ENCODE peak calls at places on chromosome 6, in eight cellular contexts. One of them, this sample, is unnamed.

GRCh38 chr6:123810948-123811347 is 7.3 kb downstream of the NKAIN2 start:
- DNase-seq in neural progenitor cell: no peak
- DNase-seq in small intestine: no peak
- DNase-seq in CD8-positive, alpha-beta memory T cell: no peak
- DNase-seq in left ventricle myocardium inferior: no peak
- DNase-seq in keratinocyte: no peak
- DNase-seq in tibial artery: no peak
- DNase-seq in heart left ventricle: no peak
- DNase-seq in this sample: no peak

GRCh38 chr6:72616406-72617015 is 5.4 kb upstream of the KCNQ5 start:
- DNase-seq in neural progenitor cell: peak; percentile 44
- DNase-seq in small intestine: peak; percentile 5
- DNase-seq in CD8-positive, alpha-beta memory T cell: peak; percentile 35
- DNase-seq in left ventricle myocardium inferior: no peak
- DNase-seq in keratinocyte: no peak
- DNase-seq in tibial artery: no peak
- DNase-seq in heart left ventricle: no peak
- DNase-seq in this sample: no peak

GRCh38 chr6:4593891-4594445 is 182.2 kb upstream of the CDYL start:
- DNase-seq in neural progenitor cell: no peak
- DNase-seq in small intestine: no peak
- DNase-seq in CD8-positive, alpha-beta memory T cell: no peak
- DNase-seq in left ventricle myocardium inferior: no peak
- DNase-seq in keratinocyte: no peak
- DNase-seq in tibial artery: no peak
- DNase-seq in heart left ventricle: no peak
- DNase-seq in this sample: no peak

GRCh38 chr6:82862543-82862942 is 203.1 kb downstream of the UBE3D start:
- DNase-seq in neural progenitor cell: no peak
- DNase-seq in small intestine: no peak
- DNase-seq in CD8-positive, alpha-beta memory T cell: no peak
- DNase-seq in left ventricle myocardium inferior: no peak
- DNase-seq in keratinocyte: no peak
- DNase-seq in tibial artery: no peak
- DNase-seq in heart left ventricle: no peak
- DNase-seq in this sample: no peak

GRCh38 chr6:139540276-139540675 is 165.8 kb upstream of the CITED2 start:
- DNase-seq in neural progenitor cell: no peak
- DNase-seq in small intestine: peak; percentile 41
- DNase-seq in CD8-positive, alpha-beta memory T cell: peak; percentile 25
- DNase-seq in left ventricle myocardium inferior: no peak
- DNase-seq in keratinocyte: no peak
- DNase-seq in tibial artery: no peak
- DNase-seq in heart left ventricle: no peak
- DNase-seq in this sample: no peak

GRCh38 chr6:88612631-88613030 is 350.8 kb downstream of the RNGTT start:
- DNase-seq in neural progenitor cell: no peak
- DNase-seq in small intestine: no peak
- DNase-seq in CD8-positive, alpha-beta memory T cell: no peak
- DNase-seq in left ventricle myocardium inferior: no peak
- DNase-seq in keratinocyte: no peak
- DNase-seq in tibial artery: no peak
- DNase-seq in heart left ventricle: no peak
- DNase-seq in this sample: no peak

GRCh38 chr6:14786455-14786854 is 459.4 kb upstream of the JARID2 start:
- DNase-seq in neural progenitor cell: no peak
- DNase-seq in small intestine: no peak
- DNase-seq in CD8-positive, alpha-beta memory T cell: no peak
- DNase-seq in left ventricle myocardium inferior: no peak
- DNase-seq in keratinocyte: no peak
- DNase-seq in tibial artery: no peak
- DNase-seq in heart left ventricle: no peak
- DNase-seq in this sample: no peak

GRCh38 chr6:2630362-2630761 is 120.4 kb downstream of the MYLK4 start:
- DNase-seq in neural progenitor cell: no peak
- DNase-seq in small intestine: no peak
- DNase-seq in CD8-positive, alpha-beta memory T cell: no peak
- DNase-seq in left ventricle myocardium inferior: no peak
- DNase-seq in keratinocyte: peak; percentile 71
- DNase-seq in tibial artery: peak; percentile 92
- DNase-seq in heart left ventricle: peak; percentile 28
- DNase-seq in this sample: peak; percentile 89

GRCh38 chr6:44942201-44942600 is 385.9 kb upstream of the RUNX2 start:
- DNase-seq in neural progenitor cell: no peak
- DNase-seq in small intestine: no peak
- DNase-seq in CD8-positive, alpha-beta memory T cell: no peak
- DNase-seq in left ventricle myocardium inferior: no peak
- DNase-seq in keratinocyte: no peak
- DNase-seq in tibial artery: no peak
- DNase-seq in heart left ventricle: no peak
- DNase-seq in this sample: no peak

GRCh38 chr6:105648276-105648675 is 245.4 kb upstream of the PREP start:
- DNase-seq in neural progenitor cell: peak; percentile 27
- DNase-seq in small intestine: peak; percentile 20
- DNase-seq in CD8-positive, alpha-beta memory T cell: no peak
- DNase-seq in left ventricle myocardium inferior: no peak
- DNase-seq in keratinocyte: no peak
- DNase-seq in tibial artery: no peak
- DNase-seq in heart left ventricle: no peak
- DNase-seq in this sample: no peak

GRCh38 chr6:125116710-125117109 is 36.9 kb upstream of the TPD52L1 start:
- DNase-seq in neural progenitor cell: no peak
- DNase-seq in small intestine: no peak
- DNase-seq in CD8-positive, alpha-beta memory T cell: no peak
- DNase-seq in left ventricle myocardium inferior: no peak
- DNase-seq in keratinocyte: no peak
- DNase-seq in tibial artery: no peak
- DNase-seq in heart left ventricle: no peak
- DNase-seq in this sample: no peak

GRCh38 chr6:62086047-62086446 is 200.0 kb downstream of the KHDRBS2 start:
- DNase-seq in neural progenitor cell: no peak
- DNase-seq in small intestine: no peak
- DNase-seq in CD8-positive, alpha-beta memory T cell: no peak
- DNase-seq in left ventricle myocardium inferior: no peak
- DNase-seq in keratinocyte: no peak
- DNase-seq in tibial artery: no peak
- DNase-seq in heart left ventricle: no peak
- DNase-seq in this sample: no peak

GRCh38 chr6:71733970-71734899 is 152.1 kb upstream of the RIMS1 start:
- DNase-seq in neural progenitor cell: no peak
- DNase-seq in small intestine: no peak
- DNase-seq in CD8-positive, alpha-beta memory T cell: no peak
- DNase-seq in left ventricle myocardium inferior: no peak
- DNase-seq in keratinocyte: no peak
- DNase-seq in tibial artery: no peak
- DNase-seq in heart left ventricle: no peak
- DNase-seq in this sample: no peak

GRCh38 chr6:53906842-53907241 is 112.0 kb downstream of the LRRC1 start:
- DNase-seq in neural progenitor cell: no peak
- DNase-seq in small intestine: no peak
- DNase-seq in CD8-positive, alpha-beta memory T cell: no peak
- DNase-seq in left ventricle myocardium inferior: no peak
- DNase-seq in keratinocyte: no peak
- DNase-seq in tibial artery: no peak
- DNase-seq in heart left ventricle: no peak
- DNase-seq in this sample: peak; percentile 53

GRCh38 chr6:89950879-89951391 is 56.7 kb downstream of the GJA10 start:
- DNase-seq in neural progenitor cell: no peak
- DNase-seq in small intestine: no peak
- DNase-seq in CD8-positive, alpha-beta memory T cell: no peak
- DNase-seq in left ventricle myocardium inferior: no peak
- DNase-seq in keratinocyte: peak; percentile 41
- DNase-seq in tibial artery: no peak
- DNase-seq in heart left ventricle: no peak
- DNase-seq in this sample: no peak

GRCh38 chr6:2853766-2854393 is 12.2 kb upstream of the SERPINB1 start:
- DNase-seq in neural progenitor cell: peak; percentile 31
- DNase-seq in small intestine: peak; percentile 67
- DNase-seq in CD8-positive, alpha-beta memory T cell: peak; percentile 37
- DNase-seq in left ventricle myocardium inferior: no peak
- DNase-seq in keratinocyte: no peak
- DNase-seq in tibial artery: no peak
- DNase-seq in heart left ventricle: no peak
- DNase-seq in this sample: peak; percentile 73

GRCh38 chr6:91911945-91912344 is 1325.1 kb upstream of the MAP3K7 start:
- DNase-seq in neural progenitor cell: no peak
- DNase-seq in small intestine: no peak
- DNase-seq in CD8-positive, alpha-beta memory T cell: no peak
- DNase-seq in left ventricle myocardium inferior: no peak
- DNase-seq in keratinocyte: no peak
- DNase-seq in tibial artery: no peak
- DNase-seq in heart left ventricle: no peak
- DNase-seq in this sample: no peak

DNA sequence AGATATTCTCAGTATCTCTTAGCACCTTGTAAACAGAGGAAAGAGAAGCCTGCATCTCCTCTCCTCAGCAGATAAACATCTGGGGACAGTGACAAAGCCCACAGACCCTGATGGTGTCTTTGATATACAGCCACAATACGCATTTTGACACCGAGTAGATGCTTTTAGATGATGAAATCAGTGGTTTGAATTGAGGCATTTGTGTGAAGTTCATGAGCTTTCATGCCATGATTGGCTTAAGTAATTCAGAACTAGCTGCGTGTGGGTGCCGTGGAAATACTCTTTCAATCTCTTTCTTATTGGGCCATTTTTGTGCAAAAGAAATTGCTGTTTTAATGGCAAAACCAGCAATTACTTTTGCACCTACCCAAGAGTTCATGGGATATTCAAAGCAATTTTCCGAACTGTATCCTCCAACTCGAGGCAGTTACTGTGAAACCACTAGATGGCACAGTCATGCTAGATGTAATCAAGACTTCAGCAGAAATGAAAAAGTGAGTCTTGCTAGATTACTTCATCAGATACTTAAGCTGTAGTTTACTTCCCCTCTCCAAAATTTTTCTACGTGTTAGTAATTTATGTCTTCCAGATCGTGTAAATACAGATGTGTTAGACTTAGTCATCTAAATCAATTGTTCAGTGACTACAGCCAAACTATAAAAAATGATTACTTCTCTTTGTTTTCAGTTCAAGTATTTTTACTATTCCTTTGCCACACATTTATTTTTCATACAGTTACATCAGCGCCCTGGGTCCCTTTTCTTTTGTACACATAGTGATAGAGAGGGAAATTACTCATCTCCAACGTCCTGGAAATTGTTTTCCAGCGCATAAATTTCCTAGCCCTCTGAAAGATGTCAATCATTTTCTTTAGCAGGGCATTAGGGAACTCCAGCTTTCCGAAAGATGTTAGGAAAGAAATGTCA is 49.4 kb downstream of the IYD start:
- DNase-seq in neural progenitor cell: peak; percentile 73
- DNase-seq in small intestine: peak; percentile 84
- DNase-seq in CD8-positive, alpha-beta memory T cell: peak; percentile 19
- DNase-seq in left ventricle myocardium inferior: no peak
- DNase-seq in keratinocyte: peak; percentile 48
- DNase-seq in tibial artery: no peak
- DNase-seq in heart left ventricle: peak; percentile 42
- DNase-seq in this sample: no peak
- H3K4me3 ChIP-seq in neural progenitor cell: no peak overlapping the region
- H3K4me3 ChIP-seq in small intestine: peak overlapping the region; percentile 26
- H3K4me3 ChIP-seq in CD8-positive, alpha-beta memory T cell: peak overlapping the region; percentile 53
- H3K4me3 ChIP-seq in left ventricle myocardium inferior: peak overlapping the region; percentile 62
- H3K4me3 ChIP-seq in keratinocyte: no peak overlapping the region
- H3K4me3 ChIP-seq in tibial artery: peak overlapping the region; percentile 53
- H3K4me3 ChIP-seq in heart left ventricle: peak overlapping the region; percentile 41
- H3K4me3 ChIP-seq in this sample: peak overlapping the region; percentile 51

GRCh38 chr6:36136551-36136950 is 6.2 kb downstream of the MAPK13 start:
- DNase-seq in neural progenitor cell: no peak
- DNase-seq in small intestine: no peak
- DNase-seq in CD8-positive, alpha-beta memory T cell: no peak
- DNase-seq in left ventricle myocardium inferior: no peak
- DNase-seq in keratinocyte: no peak
- DNase-seq in tibial artery: no peak
- DNase-seq in heart left ventricle: no peak
- DNase-seq in this sample: no peak

GRCh38 chr6:36138667-36139066 is 8.4 kb downstream of the MAPK13 start:
- DNase-seq in neural progenitor cell: no peak
- DNase-seq in small intestine: no peak
- DNase-seq in CD8-positive, alpha-beta memory T cell: no peak
- DNase-seq in left ventricle myocardium inferior: no peak
- DNase-seq in keratinocyte: no peak
- DNase-seq in tibial artery: no peak
- DNase-seq in heart left ventricle: no peak
- DNase-seq in this sample: no peak

GRCh38 chr6:36133912-36134311 is 3.6 kb downstream of the MAPK13 start:
- DNase-seq in neural progenitor cell: no peak
- DNase-seq in small intestine: no peak
- DNase-seq in CD8-positive, alpha-beta memory T cell: no peak
- DNase-seq in left ventricle myocardium inferior: no peak
- DNase-seq in keratinocyte: no peak
- DNase-seq in tibial artery: no peak
- DNase-seq in heart left ventricle: no peak
- DNase-seq in this sample: no peak

GRCh38 chr6:36135053-36135731 is 4.9 kb downstream of the MAPK13 start:
- DNase-seq in neural progenitor cell: no peak
- DNase-seq in small intestine: no peak
- DNase-seq in CD8-positive, alpha-beta memory T cell: no peak
- DNase-seq in left ventricle myocardium inferior: no peak
- DNase-seq in keratinocyte: no peak
- DNase-seq in tibial artery: no peak
- DNase-seq in heart left ventricle: no peak
- DNase-seq in this sample: no peak

GRCh38 chr6:36136034-36136433 is 5.7 kb downstream of the MAPK13 start:
- DNase-seq in neural progenitor cell: no peak
- DNase-seq in small intestine: no peak
- DNase-seq in CD8-positive, alpha-beta memory T cell: no peak
- DNase-seq in left ventricle myocardium inferior: no peak
- DNase-seq in keratinocyte: no peak
- DNase-seq in tibial artery: no peak
- DNase-seq in heart left ventricle: no peak
- DNase-seq in this sample: no peak
- H3K4me1 ChIP-seq in neural progenitor cell: peaks cover 13% of the 10 kb centered on the region
- H3K4me1 ChIP-seq in small intestine: no peaks in the 10 kb centered on the region
- H3K4me1 ChIP-seq in CD8-positive, alpha-beta memory T cell: peaks cover 29% of the 10 kb centered on the region
- H3K4me1 ChIP-seq in left ventricle myocardium inferior: peaks cover 20% of the 10 kb centered on the region
- H3K4me1 ChIP-seq in keratinocyte: peaks cover 18% of the 10 kb centered on the region
- H3K4me1 ChIP-seq in tibial artery: peaks cover 3% of the 10 kb centered on the region
- H3K4me1 ChIP-seq in heart left ventricle: no peaks in the 10 kb centered on the region
- H3K4me1 ChIP-seq in this sample: no peaks in the 10 kb centered on the region

DNA sequence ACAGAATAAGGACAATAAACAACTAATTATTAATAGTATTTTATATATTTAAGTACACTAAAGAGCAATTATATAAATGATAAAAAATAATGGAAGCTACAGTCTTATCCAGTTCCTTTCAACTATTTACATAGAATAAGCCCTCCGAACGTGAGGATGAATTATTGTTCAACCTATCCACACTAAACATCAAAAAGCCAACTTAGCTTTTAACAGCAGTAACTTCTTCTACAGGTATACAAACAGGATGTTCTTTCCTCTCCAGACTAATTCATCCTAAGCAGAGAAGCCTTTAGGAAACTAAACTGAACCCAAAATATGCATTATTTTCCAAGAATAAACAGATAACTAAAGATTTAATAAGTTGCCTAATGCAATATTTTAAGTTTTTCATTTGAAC is 2.3 kb downstream of the FKBP5 start:
- DNase-seq in neural progenitor cell: no peak
- DNase-seq in small intestine: peak; percentile 38
- DNase-seq in CD8-positive, alpha-beta memory T cell: no peak
- DNase-seq in left ventricle myocardium inferior: no peak
- DNase-seq in keratinocyte: no peak
- DNase-seq in tibial artery: no peak
- DNase-seq in heart left ventricle: no peak
- DNase-seq in this sample: no peak
- H3K4me3 ChIP-seq in neural progenitor cell: peak overlapping the region; percentile 90
- H3K4me3 ChIP-seq in small intestine: peak overlapping the region; percentile 39
- H3K4me3 ChIP-seq in CD8-positive, alpha-beta memory T cell: peak overlapping the region; percentile 89
- H3K4me3 ChIP-seq in left ventricle myocardium inferior: peak overlapping the region; percentile 97
- H3K4me3 ChIP-seq in keratinocyte: peak overlapping the region; percentile 87
- H3K4me3 ChIP-seq in tibial artery: peak overlapping the region; percentile 91
- H3K4me3 ChIP-seq in heart left ventricle: peak overlapping the region; percentile 96
- H3K4me3 ChIP-seq in this sample: peak overlapping the region; percentile 64

GRCh38 chr6:155771822-155772221 is 316.2 kb upstream of the NOX3 start:
- DNase-seq in neural progenitor cell: no peak
- DNase-seq in small intestine: no peak
- DNase-seq in CD8-positive, alpha-beta memory T cell: no peak
- DNase-seq in left ventricle myocardium inferior: no peak
- DNase-seq in keratinocyte: no peak
- DNase-seq in tibial artery: no peak
- DNase-seq in heart left ventricle: no peak
- DNase-seq in this sample: no peak
- H3K4me1 ChIP-seq in neural progenitor cell: no peaks in the 10 kb centered on the region
- H3K4me1 ChIP-seq in small intestine: no peaks in the 10 kb centered on the region
- H3K4me1 ChIP-seq in CD8-positive, alpha-beta memory T cell: no peaks in the 10 kb centered on the region
- H3K4me1 ChIP-seq in left ventricle myocardium inferior: no peaks in the 10 kb centered on the region
- H3K4me1 ChIP-seq in keratinocyte: no peaks in the 10 kb centered on the region
- H3K4me1 ChIP-seq in tibial artery: no peaks in the 10 kb centered on the region
- H3K4me1 ChIP-seq in heart left ventricle: no peaks in the 10 kb centered on the region
- H3K4me1 ChIP-seq in this sample: no peaks in the 10 kb centered on the region

This sample was measured in aorta.